ENCODE peak calls at places on chromosomes 6 and 20, in ten cellular contexts. M is neural crest cell; L is Calu3; J is CD8-positive, alpha-beta memory T cell; V is CD4-positive, CD25-positive, alpha-beta regulatory T cell; Z is GM03348; E is HCT116; S is Peyer's patch; H is NCI-H1105; X is anterior cingulate cortex. N is an unnamed sample.

GRCh38 chr20:21262812-21263211 is 40.3 kb upstream of the XRN2 start:
- DNase-seq in J (no peak), L (no peak), H (no peak), S (no peak), E (no peak), X (no peak), V (no peak), Z (no peak), M (no peak), N (no peak)

GRCh38 chr20:57655812-57656161 is 35.6 kb upstream of the ZBP1 start:
- DNase-seq in M (no peak), J (no peak), V (no peak), E (no peak), S (peak), H (no peak), Z (peak), X (no peak), L (no peak), N (no peak)

GRCh38 chr6:33297956-33298772 is 578 bp downstream of the RGL2 start:
- DNase-seq in L (peak), X (peak), J (peak), V (peak), H (no peak), Z (peak), S (peak), M (no peak), E (peak), N (no peak)

GRCh38 chr20:51119914-51120313 is 97.0 kb upstream of the KCNG1 start:
- DNase-seq in J (no peak), E (no peak), M (no peak), H (no peak), Z (no peak), X (no peak), S (no peak), L (no peak), V (no peak), N (no peak)

GRCh38 chr20:7031222-7031621 is 263.7 kb downstream of the BMP2 start:
- DNase-seq in L (no peak), E (no peak), S (no peak), Z (peak), J (no peak), H (no peak), X (no peak), V (no peak), M (no peak), N (no peak)

GRCh38 chr6:60695232-60695631 is 1590.8 kb downstream of the KHDRBS2 start:
- DNase-seq in S (no peak), E (no peak), M (no peak), H (no peak), J (no peak), Z (no peak), X (no peak), L (no peak), V (no peak), N (no peak)

GRCh38 chr20:2264118-2264517 is 31.7 kb upstream of the TGM3 start:
- DNase-seq in L (no peak), E (no peak), H (no peak), S (no peak), X (no peak), V (no peak), Z (no peak), M (no peak), J (no peak), N (no peak)

GRCh38 chr20:58308290-58308679 is 1.2 kb upstream of the RAB22A start:
- DNase-seq in S (no peak), L (no peak), E (no peak), Z (no peak), H (no peak), M (no peak), V (peak), J (no peak), X (no peak), N (no peak)

GRCh38 chr20:32485126-32485769 is 99.9 kb downstream of the NOL4L start:
- DNase-seq in X (peak), S (peak), L (peak), H (peak), J (peak), V (peak), E (peak), M (peak), Z (peak), N (peak)

GRCh38 chr6:21102201-21102600 is 491.4 kb upstream of the SOX4 start:
- DNase-seq in E (no peak), J (no peak), X (no peak), Z (no peak), H (no peak), M (no peak), S (no peak), V (peak), L (no peak), N (no peak)

GRCh38 chr20:63533388-63533787 is 3.8 kb downstream of the PTK6 start:
- DNase-seq in M (no peak), H (no peak), E (no peak), S (no peak), L (no peak), V (no peak), Z (no peak), J (no peak), X (no peak), N (no peak)

GRCh38 chr6:159701413-159701999 is 8.5 kb upstream of the SOD2 start:
- DNase-seq in M (no peak), Z (peak), X (no peak), J (no peak), H (no peak), E (no peak), L (no peak), V (no peak), S (no peak), N (no peak)